ENCODE peak calls at places on chromosomes 6 and 20, in nine cellular contexts. U is coronary artery, F is spleen, O is A549, W is foreskin keratinocyte, Q is SK-N-SH, N is body of pancreas, R is IMR-90, K is mesendoderm. Y is an unnamed sample.

GRCh38 chr20:1434571-1435336 is 31.9 kb downstream of the NSFL1C start:
- DNase-seq in U (no peak), F (no peak), O (no peak), W (peak), Q (no peak), N (peak), R (peak), K (peak), Y (no peak)

GRCh38 chr20:59448828-59449444 is 148.5 kb downstream of the EDN3 start:
- DNase-seq in U (no peak), F (no peak), O (no peak), W (no peak), Q (no peak), N (no peak), R (no peak), K (no peak), Y (no peak)

GRCh38 chr6:169921853-169922779 is 170.7 kb downstream of the ERMARD start:
- DNase-seq in U (no peak), F (peak), O (no peak), W (no peak), Q (no peak), N (no peak), R (no peak), K (no peak), Y (no peak)

GRCh38 chr6:24574809-24575208 is 71.2 kb downstream of the KIAA0319 start:
- DNase-seq in U (no peak), F (no peak), O (no peak), W (peak), Q (peak), N (no peak), R (no peak), K (peak), Y (no peak)

GRCh38 chr6:135081966-135082365 is 27.3 kb upstream of the HBS1L start:
- DNase-seq in U (no peak), F (no peak), O (no peak), W (no peak), Q (no peak), N (no peak), R (no peak), K (no peak), Y (no peak)

GRCh38 chr20:10636326-10636818 is 37.4 kb downstream of the JAG1 start:
- DNase-seq in U (no peak), F (no peak), O (no peak), W (peak), Q (no peak), N (no peak), R (peak), K (no peak), Y (no peak)

GRCh38 chr20:41308290-41308691 is 9.2 kb downstream of the ZHX3 start:
- DNase-seq in U (no peak), F (no peak), O (no peak), W (peak), Q (no peak), N (no peak), R (peak), K (peak), Y (no peak)

GRCh38 chr6:117483004-117483644 is 650 bp downstream of the DCBLD1 start:
- DNase-seq in U (peak), F (peak), O (no peak), W (peak), Q (peak), N (peak), R (peak), K (peak), Y (peak)

GRCh38 chr6:99189823-99190721 is 159.4 kb downstream of the FAXC start:
- DNase-seq in U (no peak), F (no peak), O (no peak), W (no peak), Q (no peak), N (no peak), R (no peak), K (no peak), Y (no peak)

GRCh38 chr20:50592282-50593004 is 82.3 kb downstream of the PTPN1 start:
- DNase-seq in U (no peak), F (peak), O (no peak), W (no peak), Q (no peak), N (peak), R (no peak), K (no peak), Y (no peak)

GRCh38 chr6:25727028-25727427 is 27.5 kb upstream of the SLC17A4 start:
- DNase-seq in U (no peak), F (no peak), O (no peak), W (no peak), Q (no peak), N (no peak), R (no peak), K (no peak), Y (no peak)

GRCh38 chr6:154301086-154301625 is 55.4 kb downstream of the IPCEF1 start:
- DNase-seq in U (no peak), F (no peak), O (no peak), W (no peak), Q (no peak), N (no peak), R (peak), K (no peak), Y (no peak)

GRCh38 chr6:53701333-53702073 is 35.9 kb upstream of the KLHL31 start:
- DNase-seq in U (no peak), F (no peak), O (no peak), W (peak), Q (no peak), N (no peak), R (no peak), K (no peak), Y (no peak)

GRCh38 chr6:168044521-168045130 is 34.4 kb downstream of the FRMD1 start:
- DNase-seq in U (no peak), F (peak), O (no peak), W (no peak), Q (no peak), N (no peak), R (no peak), K (no peak), Y (no peak)

GRCh38 chr6:113858067-113858604 is 991 bp downstream of the MARCKS start:
- DNase-seq in U (peak), F (peak), O (peak), W (peak), Q (peak), N (peak), R (peak), K (peak), Y (peak)

GRCh38 chr6:70303034-70303525 is at the start of gene COL9A1:
- DNase-seq in U (no peak), F (no peak), O (no peak), W (no peak), Q (no peak), N (no peak), R (no peak), K (no peak), Y (no peak)

GRCh38 chr20:64277571-64278318 is 22.2 kb downstream of the PCMTD2 start:
- DNase-seq in U (no peak), F (no peak), O (no peak), W (no peak), Q (no peak), N (no peak), R (no peak), K (no peak), Y (no peak)
- H3K27ac ChIP-seq in U (no peak), F (no peak), O (no peak), W (no peak), Q (no peak), N (no peak), R (no peak), K (no peak), Y (no peak)

DNA sequence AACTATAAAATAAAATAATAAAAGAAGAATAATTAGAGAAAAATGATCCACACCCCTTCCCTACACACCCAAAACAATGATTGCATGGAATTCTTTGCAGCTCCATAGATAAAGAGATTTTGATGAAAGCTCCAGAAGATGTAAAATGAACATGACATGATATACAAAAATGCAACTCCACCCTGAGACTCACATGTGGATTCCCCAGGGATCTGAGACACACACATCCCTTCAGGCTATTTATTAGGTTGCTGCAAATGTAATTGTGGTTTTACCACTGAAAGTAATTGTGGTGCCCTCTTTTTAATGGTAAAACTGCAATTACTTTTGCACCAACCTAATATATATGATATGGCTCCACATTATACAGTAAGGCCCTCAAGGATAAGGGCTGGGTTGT is 40.4 kb upstream of the TBC1D7 start:
- DNase-seq in U (no peak), F (no peak), O (no peak), W (peak), Q (no peak), N (no peak), R (peak), K (no peak), Y (no peak)
- H3K27ac ChIP-seq in U (no peak), F (no peak), O (no peak), W (peak), Q (no peak), N (no peak), R (no peak), K (no peak), Y (no peak)

GRCh38 chr6:384898-385297 is 6.7 kb upstream of the IRF4 start:
- DNase-seq in U (peak), F (no peak), O (no peak), W (no peak), Q (no peak), N (no peak), R (no peak), K (no peak), Y (no peak)

GRCh38 chr6:385614-386013 is 5.9 kb upstream of the IRF4 start:
- DNase-seq in U (peak), F (no peak), O (no peak), W (no peak), Q (no peak), N (no peak), R (no peak), K (no peak), Y (no peak)

GRCh38 chr6:387293-387694 is 4.3 kb upstream of the IRF4 start:
- DNase-seq in U (peak), F (no peak), O (no peak), W (no peak), Q (no peak), N (no peak), R (peak), K (peak), Y (no peak)

GRCh38 chr6:388202-388903 is 3.2 kb upstream of the IRF4 start:
- DNase-seq in U (peak), F (no peak), O (no peak), W (no peak), Q (no peak), N (no peak), R (no peak), K (no peak), Y (no peak)

GRCh38 chr6:386688-387266 is 4.8 kb upstream of the IRF4 start:
- DNase-seq in U (peak), F (no peak), O (no peak), W (no peak), Q (no peak), N (no peak), R (no peak), K (no peak), Y (no peak)
- H3K27ac ChIP-seq in U (no peak), F (no peak), O (no peak), W (no peak), Q (no peak), N (no peak), R (no peak), K (no peak), Y (no peak)

GRCh38 chr6:89145962-89146747 is at the start of gene PM20D2:
- DNase-seq in U (peak), F (peak), O (peak), W (peak), Q (peak), N (peak), R (peak), K (peak), Y (peak)
- H3K27ac ChIP-seq in U (peak), F (peak), O (peak), W (peak), Q (peak), N (peak), R (peak), K (no peak), Y (no peak)

DNA sequence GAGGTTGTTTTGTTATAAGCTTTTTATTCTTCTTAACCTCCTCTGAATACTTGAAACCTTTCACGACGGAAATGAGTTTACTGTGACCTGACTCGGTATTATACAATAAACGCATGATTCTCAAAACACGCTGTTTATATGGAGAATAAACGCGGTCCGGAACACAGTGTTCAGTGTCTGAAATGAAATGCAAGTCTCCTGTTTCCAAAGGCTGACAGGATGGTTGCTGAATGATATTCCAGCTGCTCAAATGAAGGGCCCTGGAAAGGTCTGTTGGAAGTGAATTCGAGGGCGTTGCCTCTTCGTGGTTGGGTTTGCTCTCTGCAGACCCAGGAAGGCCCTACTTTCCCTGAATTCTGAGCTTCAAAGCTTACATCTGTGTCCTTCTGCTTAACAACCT is 83.4 kb downstream of the RSPH3 start:
- DNase-seq in U (no peak), F (no peak), O (no peak), W (no peak), Q (no peak), N (no peak), R (no peak), K (no peak), Y (no peak)
- H3K27ac ChIP-seq in U (no peak), F (no peak), O (no peak), W (no peak), Q (no peak), N (no peak), R (no peak), K (no peak), Y (no peak)

GRCh38 chr20:46507760-46508407 is 5.5 kb downstream of the ZNF334 start:
- DNase-seq in U (no peak), F (no peak), O (no peak), W (no peak), Q (no peak), N (no peak), R (no peak), K (no peak), Y (no peak)
- H3K27ac ChIP-seq in U (no peak), F (no peak), O (no peak), W (no peak), Q (no peak), N (no peak), R (no peak), K (no peak), Y (no peak)

GRCh38 chr20:36827541-36828279 is 48.2 kb upstream of the TLDC2 start:
- DNase-seq in U (no peak), F (no peak), O (no peak), W (no peak), Q (no peak), N (no peak), R (no peak), K (no peak), Y (no peak)
- H3K27ac ChIP-seq in U (peak), F (peak), O (no peak), W (no peak), Q (no peak), N (no peak), R (no peak), K (no peak), Y (no peak)

DNA sequence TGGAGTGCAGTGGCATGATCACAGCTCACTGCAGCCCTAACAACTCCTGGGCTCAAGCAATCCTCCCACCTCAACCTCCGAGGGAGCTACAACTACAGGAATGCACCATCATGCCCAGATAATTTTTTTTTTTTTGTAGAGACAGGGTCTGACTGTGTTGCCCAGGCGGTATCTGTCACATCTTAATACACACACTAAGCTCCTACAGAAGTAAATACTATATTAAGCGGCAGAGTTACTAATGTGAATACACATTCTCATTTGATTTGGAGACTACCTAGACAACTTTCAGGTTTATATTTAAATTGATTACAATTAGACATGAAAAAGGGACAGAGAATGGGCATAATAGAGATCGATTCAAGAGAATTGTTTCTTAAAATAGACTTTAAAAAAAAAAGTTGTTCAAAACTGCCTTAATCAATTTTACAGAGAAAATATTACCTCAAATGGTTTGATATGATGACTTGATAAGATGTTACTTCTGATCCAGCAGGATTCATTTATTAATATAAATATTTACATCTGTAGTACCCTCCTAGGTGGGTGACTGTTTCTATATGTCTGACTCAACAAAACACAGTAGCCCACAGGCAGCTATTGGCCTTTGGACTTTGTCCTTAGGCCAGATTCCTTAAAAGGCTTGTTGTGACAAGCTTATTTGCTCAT is 7.1 kb upstream of the LOC128125822 start:
- DNase-seq in U (no peak), F (no peak), O (peak), W (no peak), Q (no peak), N (peak), R (no peak), K (no peak), Y (no peak)
- H3K27ac ChIP-seq in U (no peak), F (no peak), O (peak), W (no peak), Q (no peak), N (peak), R (no peak), K (no peak), Y (no peak)